ENCODE peak calls at places on chromosomes 13 and 19, in five cellular contexts. C, A, P, N and Q are unnamed samples.

GRCh38 chr13:111584101-111584500 is 263.7 kb downstream of the TEX29 start:
- DNase-seq in A (no peak), N (peak; percentile 17), P (no peak), C (no peak), Q (no peak)

GRCh38 chr19:45254044-45254531 is 3.0 kb downstream of the MARK4 start:
- DNase-seq in C (no peak), A (no peak), P (peak; percentile 13), N (no peak), Q (no peak)

GRCh38 chr13:110001622-110002275 is 215.4 kb upstream of the IRS2 start:
- DNase-seq in C (no peak), N (no peak), A (no peak), P (peak; percentile 76), Q (peak; percentile 19)

GRCh38 chr19:30911491-30911890 is 437.7 kb downstream of the TSHZ3 start:
- DNase-seq in A (no peak), C (no peak), N (no peak), P (no peak), Q (no peak)

GRCh38 chr19:44611812-44612295 is 1.5 kb upstream of the IGSF23 start:
- DNase-seq in N (peak; percentile 94), C (no peak), P (no peak), A (peak; percentile 44), Q (no peak)

GRCh38 chr19:36837525-36837901 is 674 bp downstream of the ZNF790 start:
- DNase-seq in P (peak; percentile 42), N (no peak), C (no peak), A (no peak), Q (no peak)

GRCh38 chr13:111533900-111534645 is 213.6 kb downstream of the TEX29 start:
- DNase-seq in C (no peak), P (no peak), N (no peak), A (peak; percentile 60), Q (no peak)

GRCh38 chr19:6498294-6499036 is 3.6 kb downstream of the TUBB4A start:
- DNase-seq in N (no peak), A (no peak), P (no peak), C (no peak), Q (peak; percentile 4)

GRCh38 chr19:55697698-55698097 is 22.7 kb downstream of the EPN1 start:
- DNase-seq in N (no peak), A (no peak), C (no peak), P (no peak), Q (no peak)

GRCh38 chr19:33177417-33177976 is 16.6 kb upstream of the LRP3 start:
- DNase-seq in N (no peak), C (no peak), P (peak; percentile 90), A (peak; percentile 31), Q (no peak)

GRCh38 chr13:53005631-53006030 is 23.0 kb upstream of the OLFM4 start:
- DNase-seq in A (no peak), N (no peak), P (no peak), C (no peak), Q (no peak)

GRCh38 chr13:66087149-66087780 is 1142.9 kb downstream of the PCDH9 start:
- DNase-seq in C (no peak), A (no peak), P (no peak), N (no peak), Q (no peak)

GRCh38 chr19:48636859-48637448 is at the start of gene DBP:
- DNase-seq in A (no peak), N (peak; percentile 62), P (peak; percentile 71), C (no peak), Q (no peak)

GRCh38 chr19:45558399-45558878 is 26.2 kb downstream of the OPA3 start:
- DNase-seq in C (peak; percentile 54), P (peak; percentile 64), N (peak; percentile 60), A (no peak), Q (peak; percentile 37)

GRCh38 chr19:36054733-36055686 is at the start of gene WDR62:
- DNase-seq in N (peak; percentile 93), C (peak; percentile 94), A (peak; percentile 89), P (peak; percentile 98), Q (peak; percentile 99)

GRCh38 chr13:77326905-77327604 is at the start of gene MYCBP2:
- DNase-seq in A (peak; percentile 93), C (peak; percentile 93), N (peak; percentile 99), P (peak; percentile 98), Q (peak; percentile 98)

GRCh38 chr19:11435833-11436313 is 438 bp downstream of the PRKCSH start:
- DNase-seq in P (peak; percentile 69), A (peak; percentile 20), N (peak; percentile 39), C (no peak), Q (peak; percentile 49)

GRCh38 chr19:5152767-5153532 is 184.0 kb downstream of the KDM4B start:
- DNase-seq in C (no peak), P (no peak), A (no peak), N (no peak), Q (no peak)

GRCh38 chr13:68749801-68750200 is 1357.8 kb upstream of the ATXN8OS start:
- DNase-seq in A (no peak), P (no peak), C (no peak), N (no peak), Q (no peak)

GRCh38 chr19:48874309-48875135 is 2.3 kb downstream of the PPP1R15A start:
- DNase-seq in N (peak; percentile 41), A (no peak), P (peak; percentile 82), C (no peak), Q (peak; percentile 54)